ENCODE peak calls at places on chromosomes 7 and 10, in four cellular contexts. D is GM12892, X is GM12878, E is K562. P is an unnamed sample.

GRCh38 chr7:24576171-24577052 is 3.2 kb downstream of the PALS2 start:
- DNase-seq in D (no peak), E (peak), X (peak), P (no peak)

GRCh38 chr7:31958216-31958615 is 112.0 kb downstream of the PDE1C start:
- DNase-seq in E (no peak), X (no peak), D (no peak), P (no peak)

GRCh38 chr7:106369349-106369748 is 84.6 kb upstream of the NAMPT start:
- DNase-seq in E (no peak), X (no peak), D (no peak), P (no peak)

GRCh38 chr10:101216207-101216607 is 13.1 kb downstream of the LBX1 start:
- DNase-seq in X (no peak), E (no peak), D (no peak), P (no peak)

GRCh38 chr7:141634065-141634464 is 67.9 kb downstream of the DENND11 start:
- DNase-seq in E (no peak), X (no peak), D (no peak), P (no peak)

GRCh38 chr10:84341983-84342382 is 13.6 kb downstream of the CCSER2 start:
- DNase-seq in X (no peak), E (no peak), D (no peak), P (no peak)

GRCh38 chr10:31756131-31757119 is 172.2 kb downstream of the ARHGAP12 start:
- DNase-seq in D (no peak), X (no peak), E (no peak), P (no peak)

GRCh38 chr10:10366836-10367235 is 650.8 kb upstream of the CELF2 start:
- DNase-seq in D (no peak), E (no peak), X (no peak), P (no peak)

GRCh38 chr7:98807306-98807880 is 62.4 kb downstream of the TMEM130 start:
- DNase-seq in E (no peak), D (no peak), X (no peak), P (no peak)

GRCh38 chr10:47013469-47014169 is 102.4 kb downstream of the PTPN20 start:
- DNase-seq in D (no peak), E (no peak), X (no peak), P (no peak)

GRCh38 chr7:79268730-79269129 is 184.7 kb downstream of the MAGI2 start:
- DNase-seq in X (no peak), E (no peak), D (no peak), P (no peak)

GRCh38 chr7:146652176-146652575 is 535.6 kb downstream of the CNTNAP2 start:
- DNase-seq in X (no peak), D (no peak), E (no peak), P (no peak)

GRCh38 chr7:157757211-157757610 is 420.4 kb downstream of the DNAJB6 start:
- DNase-seq in X (no peak), E (no peak), D (no peak), P (no peak)

DNA sequence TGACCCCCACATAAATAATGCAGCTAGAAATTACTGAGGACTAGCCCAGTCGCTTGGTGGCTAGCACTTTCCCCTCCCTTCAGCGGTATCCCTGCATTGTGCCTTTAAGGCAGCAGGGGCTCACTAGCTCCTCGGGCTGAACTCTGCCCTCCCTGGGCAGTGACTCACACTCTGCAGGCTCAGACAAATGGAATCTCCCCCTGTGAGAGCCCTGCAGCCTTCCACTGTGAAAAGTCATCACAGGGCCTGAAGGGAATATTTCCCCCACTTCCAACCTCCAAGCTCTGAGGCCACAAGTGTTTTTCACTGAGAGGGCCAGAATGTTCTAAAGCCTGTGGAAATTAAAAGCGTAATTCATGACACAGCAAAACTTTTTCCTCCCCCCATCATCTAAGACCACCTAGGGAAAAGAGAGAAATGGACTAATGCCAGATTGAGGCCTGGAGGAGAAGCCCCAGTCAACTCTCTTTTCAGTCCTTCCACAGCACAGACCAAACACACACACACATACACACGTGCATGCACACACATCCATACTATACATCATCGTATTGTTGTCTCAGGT is 93.6 kb upstream of the COL1A2 start:
- DNase-seq in D (no peak), X (no peak), E (peak), P (no peak)
- TF ChIP-seq POLR2A in D (no peak), X (no peak), E (no peak), P (no peak)

GRCh38 chr10:86410542-86411124 is 44.0 kb upstream of the GRID1 start:
- DNase-seq in E (no peak), X (no peak), D (no peak), P (no peak)
- TF ChIP-seq TAF1 in E (no peak), X (no peak), D (no peak), P (no peak)

GRCh38 chr7:44965441-44965903 is 13.3 kb downstream of the MYO1G start:
- DNase-seq in E (no peak), D (no peak), X (no peak), P (no peak)

GRCh38 chr7:44966731-44967538 is 11.9 kb downstream of the MYO1G start:
- DNase-seq in E (peak), X (no peak), D (no peak), P (no peak)

GRCh38 chr7:44964831-44965440 is 13.9 kb downstream of the MYO1G start:
- DNase-seq in X (no peak), D (no peak), E (no peak), P (no peak)

GRCh38 chr7:44967571-44968446 is 11.0 kb downstream of the MYO1G start:
- DNase-seq in D (no peak), E (peak), X (no peak), P (no peak)

GRCh38 chr7:44965937-44966730 is 12.7 kb downstream of the MYO1G start:
- DNase-seq in D (no peak), X (no peak), E (no peak), P (no peak)
- TF ChIP-seq POLR2A in D (peak), X (peak), E (no peak), P (peak)

DNA sequence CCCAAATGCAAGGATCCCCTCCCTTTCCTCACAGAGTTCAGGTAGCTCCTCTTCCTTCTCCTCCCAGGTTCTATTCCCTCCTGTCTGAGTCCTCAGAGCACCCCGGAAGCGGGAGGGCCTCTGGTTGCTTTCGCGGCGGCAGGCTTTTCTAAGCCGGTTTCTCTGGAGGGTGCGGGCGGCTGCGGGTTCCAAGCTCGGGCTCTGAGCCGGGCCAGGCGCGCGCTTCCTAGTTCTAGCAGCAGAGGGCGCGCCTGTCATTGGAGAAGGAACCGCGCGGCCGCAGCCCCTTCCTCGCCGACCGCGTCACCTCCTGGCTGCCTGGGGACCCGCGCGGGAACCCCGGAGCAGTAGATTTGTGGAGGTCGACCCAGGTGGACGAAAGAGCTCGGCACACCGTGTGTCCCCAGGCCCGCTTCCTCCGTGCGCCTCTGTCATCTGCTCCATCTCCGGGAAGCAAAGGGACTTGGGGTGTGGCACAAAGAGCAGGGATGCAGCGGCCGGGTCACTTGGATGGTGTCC is 388.9 kb upstream of the PODXL start:
- DNase-seq in D (peak), X (no peak), E (peak), P (peak)
- TF ChIP-seq TAF1 in D (no peak), X (no peak), E (no peak), P (no peak)

DNA sequence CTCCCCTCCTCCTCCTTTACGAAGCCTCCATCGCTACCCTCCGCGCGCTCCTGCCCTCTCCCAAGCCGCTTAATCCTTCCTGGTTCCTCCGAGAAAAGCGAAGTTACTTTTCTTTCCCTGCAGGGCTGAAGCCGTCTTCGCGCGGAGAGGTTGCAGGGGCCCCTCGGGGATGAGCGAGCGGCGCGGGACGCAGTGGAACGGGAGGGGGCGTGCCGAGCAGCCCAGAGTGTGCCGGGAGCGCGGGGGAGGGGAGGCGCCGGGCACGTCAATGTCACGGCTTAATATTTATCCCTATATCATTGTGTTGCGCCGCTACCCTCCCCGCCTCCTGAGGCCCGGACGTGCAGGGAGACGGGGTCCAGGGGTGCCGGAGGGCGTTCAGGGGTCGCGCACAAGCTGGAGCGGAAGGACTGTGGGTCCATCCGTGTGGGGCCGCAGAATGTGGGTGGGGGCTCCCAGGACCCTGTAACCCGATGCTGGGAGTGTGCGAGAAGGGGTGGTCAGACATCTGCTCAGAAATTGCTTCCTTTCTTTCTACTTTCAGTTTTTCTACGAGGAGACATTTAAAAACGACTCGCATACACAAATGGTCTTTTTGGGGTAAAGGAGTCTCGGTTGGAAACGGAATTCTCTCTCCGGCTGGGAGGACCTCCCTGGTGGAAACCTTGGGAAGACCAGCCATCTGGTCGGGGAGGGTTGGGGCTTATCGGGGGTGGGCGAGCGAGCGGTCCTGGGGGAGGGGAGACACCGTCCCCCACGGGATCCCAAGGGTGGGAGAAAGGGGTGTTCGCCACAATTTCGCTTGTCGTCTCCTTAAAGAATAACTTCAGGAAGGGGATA is 2.4 kb downstream of the CDK6 start:
- DNase-seq in X (no peak), D (peak), E (peak), P (no peak)
- TF ChIP-seq POLR2A in X (peak), D (peak), E (no peak), P (no peak)

GRCh38 chr10:66964946-66965345 is 39.1 kb downstream of the LRRTM3 start:
- DNase-seq in E (no peak), X (no peak), D (no peak), P (no peak)
- TF ChIP-seq TAF1 in E (no peak), X (no peak), D (no peak), P (no peak)

P was measured in GM12891.